ENCODE peak calls at places on chromosomes 6 and 20, in six cellular contexts. One of them, this sample, is unnamed.

GRCh38 chr6:140202964-140203363 is 828.5 kb upstream of the CITED2 start:
- DNase-seq in aorta: no peak
- DNase-seq in GM23248: no peak
- DNase-seq in cardiac muscle cell: no peak
- DNase-seq in upper lobe of right lung: no peak
- DNase-seq in SK-N-SH: no peak
- DNase-seq in this sample: no peak

GRCh38 chr6:3561745-3562144 is 104.9 kb upstream of the SLC22A23 start:
- DNase-seq in SK-N-SH: no peak
- DNase-seq in cardiac muscle cell: peak; percentile 39
- DNase-seq in aorta: no peak
- DNase-seq in upper lobe of right lung: no peak
- DNase-seq in GM23248: peak; percentile 10
- DNase-seq in this sample: no peak

GRCh38 chr6:137181876-137182653 is 8.6 kb upstream of the IL22RA2 start:
- DNase-seq in aorta: no peak
- DNase-seq in upper lobe of right lung: no peak
- DNase-seq in GM23248: no peak
- DNase-seq in SK-N-SH: no peak
- DNase-seq in cardiac muscle cell: no peak
- DNase-seq in this sample: no peak

GRCh38 chr6:34308483-34308882 is 59.7 kb upstream of the SMIM29 start:
- DNase-seq in cardiac muscle cell: no peak
- DNase-seq in SK-N-SH: no peak
- DNase-seq in upper lobe of right lung: no peak
- DNase-seq in aorta: no peak
- DNase-seq in GM23248: no peak
- DNase-seq in this sample: no peak

GRCh38 chr6:166862287-166862977 is 93.9 kb downstream of the RNASET2 start:
- DNase-seq in SK-N-SH: peak; percentile 93
- DNase-seq in upper lobe of right lung: no peak
- DNase-seq in aorta: no peak
- DNase-seq in cardiac muscle cell: peak; percentile 70
- DNase-seq in GM23248: peak; percentile 23
- DNase-seq in this sample: no peak

GRCh38 chr6:157951828-157952227 is 29.8 kb upstream of the SYNJ2 start:
- DNase-seq in upper lobe of right lung: no peak
- DNase-seq in aorta: no peak
- DNase-seq in SK-N-SH: no peak
- DNase-seq in GM23248: no peak
- DNase-seq in cardiac muscle cell: no peak
- DNase-seq in this sample: no peak

GRCh38 chr6:16651871-16652270 is 109.4 kb downstream of the ATXN1 start:
- DNase-seq in cardiac muscle cell: no peak
- DNase-seq in SK-N-SH: no peak
- DNase-seq in upper lobe of right lung: no peak
- DNase-seq in aorta: no peak
- DNase-seq in GM23248: no peak
- DNase-seq in this sample: no peak

GRCh38 chr6:109447878-109448555 is 7.5 kb downstream of the SMPD2 start:
- DNase-seq in aorta: no peak
- DNase-seq in upper lobe of right lung: no peak
- DNase-seq in GM23248: no peak
- DNase-seq in cardiac muscle cell: no peak
- DNase-seq in SK-N-SH: no peak
- DNase-seq in this sample: no peak

GRCh38 chr6:155117266-155117665 is 122.2 kb downstream of the TIAM2 start:
- DNase-seq in cardiac muscle cell: no peak
- DNase-seq in upper lobe of right lung: no peak
- DNase-seq in GM23248: peak; percentile 81
- DNase-seq in aorta: no peak
- DNase-seq in SK-N-SH: no peak
- DNase-seq in this sample: no peak

GRCh38 chr6:108165714-108166663 is at the start of gene NR2E1:
- DNase-seq in upper lobe of right lung: no peak
- DNase-seq in SK-N-SH: peak; percentile 70
- DNase-seq in GM23248: peak; percentile 23
- DNase-seq in aorta: no peak
- DNase-seq in cardiac muscle cell: no peak
- DNase-seq in this sample: no peak

GRCh38 chr6:158204616-158205015 is 36.5 kb downstream of the GTF2H5 start:
- DNase-seq in cardiac muscle cell: no peak
- DNase-seq in upper lobe of right lung: no peak
- DNase-seq in GM23248: no peak
- DNase-seq in aorta: no peak
- DNase-seq in SK-N-SH: no peak
- DNase-seq in this sample: no peak

GRCh38 chr6:121668259-121668658 is 232.8 kb downstream of the GJA1 start:
- DNase-seq in SK-N-SH: no peak
- DNase-seq in cardiac muscle cell: no peak
- DNase-seq in aorta: no peak
- DNase-seq in GM23248: peak; percentile 59
- DNase-seq in upper lobe of right lung: no peak
- DNase-seq in this sample: no peak

GRCh38 chr6:14322841-14323240 is 205.3 kb downstream of the CD83 start:
- DNase-seq in GM23248: no peak
- DNase-seq in cardiac muscle cell: no peak
- DNase-seq in upper lobe of right lung: no peak
- DNase-seq in aorta: no peak
- DNase-seq in SK-N-SH: no peak
- DNase-seq in this sample: no peak
- H3K4me1 ChIP-seq in GM23248: no peaks in the 10 kb centered on the region
- H3K4me1 ChIP-seq in cardiac muscle cell: no peaks in the 10 kb centered on the region
- H3K4me1 ChIP-seq in upper lobe of right lung: no peaks in the 10 kb centered on the region
- H3K4me1 ChIP-seq in aorta: no peaks in the 10 kb centered on the region
- H3K4me1 ChIP-seq in SK-N-SH: no peaks in the 10 kb centered on the region
- H3K4me1 ChIP-seq in this sample: no peaks in the 10 kb centered on the region

DNA sequence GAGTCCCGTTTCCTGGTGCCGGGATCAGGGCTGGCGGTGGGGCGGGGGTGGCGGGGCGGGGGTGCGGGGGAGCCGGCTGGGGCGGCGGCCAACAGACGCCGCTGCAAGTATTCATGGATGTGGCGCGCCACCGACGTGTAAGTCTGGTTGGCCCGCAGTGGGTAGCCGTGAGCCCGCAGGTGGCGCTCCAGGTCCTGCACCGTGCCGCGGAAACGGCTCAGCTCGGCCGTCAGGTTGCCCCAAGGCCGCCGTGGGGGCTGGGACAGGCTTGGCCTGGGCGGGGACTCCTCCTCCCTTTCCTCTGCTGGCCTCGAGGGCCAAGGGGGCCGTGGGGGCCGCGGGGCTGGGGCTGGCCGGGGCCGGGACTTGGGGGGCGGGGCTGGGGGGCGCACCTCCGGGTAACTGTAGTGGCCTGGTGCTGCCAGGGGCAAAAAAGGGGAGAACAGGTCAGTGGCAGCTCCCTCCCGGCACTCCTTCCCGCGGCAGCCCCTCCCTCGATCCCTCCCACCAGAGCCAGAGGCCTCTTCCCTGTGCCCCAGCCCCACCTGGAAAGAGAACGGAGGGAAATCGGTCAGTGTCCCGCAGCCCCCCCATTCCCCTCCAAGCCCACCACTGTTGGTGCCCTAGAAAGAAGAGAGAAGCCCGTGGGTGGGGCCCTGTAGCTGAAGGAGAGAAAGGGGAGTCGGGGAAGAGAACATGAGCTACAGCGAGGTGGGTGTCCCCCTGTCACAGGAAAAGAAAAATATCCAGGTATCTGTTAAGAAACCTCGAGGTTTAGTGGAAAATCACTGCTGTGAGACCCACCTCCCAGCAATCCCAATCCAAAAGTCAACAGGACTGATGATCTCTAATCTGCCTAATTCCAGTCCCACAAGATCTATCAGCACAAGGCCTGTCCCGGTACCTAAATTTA is 21.3 kb downstream of the TNXB start:
- DNase-seq in cardiac muscle cell: peak; percentile 78
- DNase-seq in aorta: peak; percentile 92
- DNase-seq in GM23248: no peak
- DNase-seq in upper lobe of right lung: peak; percentile 91
- DNase-seq in SK-N-SH: peak; percentile 81
- DNase-seq in this sample: peak; percentile 80
- H3K4me3 ChIP-seq in cardiac muscle cell: no peak overlapping the region
- H3K4me3 ChIP-seq in aorta: no peak overlapping the region
- H3K4me3 ChIP-seq in GM23248: no peak overlapping the region
- H3K4me3 ChIP-seq in upper lobe of right lung: no peak overlapping the region
- H3K4me3 ChIP-seq in SK-N-SH: no peak overlapping the region
- H3K4me3 ChIP-seq in this sample: no peak overlapping the region

GRCh38 chr20:63864978-63865640 is at the start of gene TPD52L2:
- DNase-seq in aorta: peak; percentile 99
- DNase-seq in upper lobe of right lung: peak; percentile 99
- DNase-seq in SK-N-SH: peak; percentile 98
- DNase-seq in cardiac muscle cell: peak; percentile 99
- DNase-seq in GM23248: peak; percentile 100
- DNase-seq in this sample: peak; percentile 97

GRCh38 chr20:63863021-63863797 is 1.9 kb upstream of the TPD52L2 start:
- DNase-seq in GM23248: no peak
- DNase-seq in aorta: no peak
- DNase-seq in SK-N-SH: no peak
- DNase-seq in upper lobe of right lung: no peak
- DNase-seq in cardiac muscle cell: no peak
- DNase-seq in this sample: no peak

GRCh38 chr20:63861981-63862901 is 943 bp downstream of the ABHD16B start:
- DNase-seq in GM23248: no peak
- DNase-seq in aorta: no peak
- DNase-seq in cardiac muscle cell: no peak
- DNase-seq in upper lobe of right lung: no peak
- DNase-seq in SK-N-SH: no peak
- DNase-seq in this sample: no peak

GRCh38 chr20:63863798-63864544 is 1.1 kb upstream of the TPD52L2 start:
- DNase-seq in aorta: peak; percentile 94
- DNase-seq in SK-N-SH: peak; percentile 77
- DNase-seq in cardiac muscle cell: peak; percentile 85
- DNase-seq in GM23248: peak; percentile 91
- DNase-seq in upper lobe of right lung: peak; percentile 95
- DNase-seq in this sample: peak; percentile 97

DNA sequence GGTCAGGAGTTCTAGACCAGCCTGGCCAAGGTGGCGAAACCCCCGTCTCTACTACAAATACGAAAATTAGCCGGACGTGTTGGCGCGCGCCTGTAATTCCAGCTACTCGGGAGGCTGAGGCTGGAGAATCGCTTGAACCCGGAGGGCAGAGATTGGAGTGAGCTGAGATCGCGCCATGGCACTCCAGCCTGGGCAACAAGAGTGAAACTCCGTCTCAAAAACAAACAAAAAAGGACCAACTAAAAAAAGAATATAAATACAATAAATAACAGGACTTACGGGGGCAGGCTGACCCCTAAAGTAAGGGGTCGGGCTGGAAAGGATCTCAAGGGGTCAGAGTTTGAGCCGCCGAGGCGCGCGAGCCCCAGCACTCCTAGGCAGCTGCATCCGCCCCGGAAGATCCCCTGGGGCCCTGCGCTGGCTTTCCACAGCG is 509 bp upstream of the TPD52L2 start:
- DNase-seq in aorta: no peak
- DNase-seq in GM23248: no peak
- DNase-seq in SK-N-SH: no peak
- DNase-seq in cardiac muscle cell: no peak
- DNase-seq in upper lobe of right lung: no peak
- DNase-seq in this sample: no peak
- H3K4me1 ChIP-seq in aorta: no peaks in the 10 kb centered on the region
- H3K4me1 ChIP-seq in GM23248: peaks cover 7% of the 10 kb centered on the region
- H3K4me1 ChIP-seq in SK-N-SH: peaks cover 11% of the 10 kb centered on the region
- H3K4me1 ChIP-seq in cardiac muscle cell: peaks cover 9% of the 10 kb centered on the region
- H3K4me1 ChIP-seq in upper lobe of right lung: peaks cover 24% of the 10 kb centered on the region
- H3K4me1 ChIP-seq in this sample: peaks cover 73% of the 10 kb centered on the region

GRCh38 chr6:144006731-144007454 is 1.2 kb downstream of the PLAGL1 start:
- DNase-seq in GM23248: peak; percentile 65
- DNase-seq in cardiac muscle cell: no peak
- DNase-seq in aorta: no peak
- DNase-seq in SK-N-SH: peak; percentile 29
- DNase-seq in upper lobe of right lung: no peak
- DNase-seq in this sample: peak; percentile 51
- H3K4me3 ChIP-seq in GM23248: peak overlapping the region; percentile 77
- H3K4me3 ChIP-seq in cardiac muscle cell: peak overlapping the region; percentile 64
- H3K4me3 ChIP-seq in aorta: peak overlapping the region; percentile 73
- H3K4me3 ChIP-seq in SK-N-SH: peak overlapping the region; percentile 55
- H3K4me3 ChIP-seq in upper lobe of right lung: peak overlapping the region; percentile 60
- H3K4me3 ChIP-seq in this sample: peak overlapping the region; percentile 33

GRCh38 chr6:149749594-149750135 is at the start of gene PCMT1:
- DNase-seq in upper lobe of right lung: peak; percentile 95
- DNase-seq in SK-N-SH: peak; percentile 97
- DNase-seq in GM23248: peak; percentile 98
- DNase-seq in cardiac muscle cell: peak; percentile 94
- DNase-seq in aorta: peak; percentile 94
- DNase-seq in this sample: peak; percentile 99
- H3K4me1 ChIP-seq in upper lobe of right lung: peaks cover 51% of the 10 kb centered on the region
- H3K4me1 ChIP-seq in SK-N-SH: peaks cover 5% of the 10 kb centered on the region
- H3K4me1 ChIP-seq in GM23248: peaks cover 42% of the 10 kb centered on the region
- H3K4me1 ChIP-seq in cardiac muscle cell: no peaks in the 10 kb centered on the region
- H3K4me1 ChIP-seq in aorta: no peaks in the 10 kb centered on the region
- H3K4me1 ChIP-seq in this sample: peaks cover 70% of the 10 kb centered on the region

GRCh38 chr6:30202366-30202765 is 10.8 kb downstream of the TRIM26 start:
- DNase-seq in cardiac muscle cell: no peak
- DNase-seq in upper lobe of right lung: no peak
- DNase-seq in GM23248: no peak
- DNase-seq in aorta: no peak
- DNase-seq in SK-N-SH: no peak
- DNase-seq in this sample: no peak

GRCh38 chr6:30195951-30196350 is 17.3 kb downstream of the TRIM26 start:
- DNase-seq in GM23248: no peak
- DNase-seq in aorta: no peak
- DNase-seq in upper lobe of right lung: no peak
- DNase-seq in SK-N-SH: no peak
- DNase-seq in cardiac muscle cell: no peak
- DNase-seq in this sample: no peak

GRCh38 chr6:30198166-30199084 is 14.8 kb downstream of the TRIM26 start:
- DNase-seq in SK-N-SH: no peak
- DNase-seq in GM23248: no peak
- DNase-seq in cardiac muscle cell: no peak
- DNase-seq in aorta: no peak
- DNase-seq in upper lobe of right lung: no peak
- DNase-seq in this sample: no peak

GRCh38 chr6:30196376-30196775 is 16.8 kb downstream of the TRIM26 start:
- DNase-seq in GM23248: no peak
- DNase-seq in aorta: no peak
- DNase-seq in SK-N-SH: no peak
- DNase-seq in cardiac muscle cell: no peak
- DNase-seq in upper lobe of right lung: no peak
- DNase-seq in this sample: no peak

DNA sequence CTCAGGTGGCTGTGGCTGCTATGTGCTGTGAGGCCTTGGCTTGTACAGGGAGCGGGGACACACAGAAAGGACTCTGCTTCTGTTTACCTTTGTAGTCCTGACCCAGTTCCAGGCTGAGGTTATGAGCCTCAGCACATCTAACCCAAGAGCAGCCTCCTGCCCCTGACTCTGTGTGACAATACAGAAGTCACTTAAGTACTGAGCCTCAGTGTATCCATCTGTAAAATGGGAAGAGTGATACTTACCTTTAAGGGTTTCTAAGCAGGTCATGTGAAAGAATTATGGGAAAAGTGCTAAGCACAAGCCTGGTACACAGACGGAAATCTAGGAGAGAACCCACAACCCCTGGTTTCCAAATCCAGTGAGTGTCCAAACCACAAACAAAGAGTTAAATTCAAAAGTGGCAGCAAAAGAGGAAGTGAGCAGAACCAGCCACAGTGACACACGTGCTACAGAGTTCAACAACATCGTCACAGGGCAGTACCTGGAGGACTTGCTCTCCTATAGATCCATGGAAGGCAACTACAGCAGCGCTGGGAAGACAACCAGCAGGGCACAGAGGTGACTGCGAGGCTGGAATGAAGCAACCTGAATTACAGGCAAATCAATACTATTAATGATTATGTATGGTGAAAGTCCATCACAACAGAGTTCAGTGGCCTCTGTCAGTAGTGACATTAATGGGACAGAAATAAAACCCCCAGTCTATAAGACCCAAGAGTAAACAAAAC is 12.5 kb downstream of the TRIM26 start:
- DNase-seq in upper lobe of right lung: no peak
- DNase-seq in GM23248: no peak
- DNase-seq in SK-N-SH: no peak
- DNase-seq in aorta: no peak
- DNase-seq in cardiac muscle cell: no peak
- DNase-seq in this sample: no peak
- H3K4me3 ChIP-seq in upper lobe of right lung: no peak overlapping the region
- H3K4me3 ChIP-seq in GM23248: no peak overlapping the region
- H3K4me3 ChIP-seq in SK-N-SH: no peak overlapping the region
- H3K4me3 ChIP-seq in aorta: no peak overlapping the region
- H3K4me3 ChIP-seq in cardiac muscle cell: no peak overlapping the region
- H3K4me3 ChIP-seq in this sample: no peak overlapping the region

This sample was measured in left lung.